ENCODE peak calls at places on chromosomes 2 and 18, in seven cellular contexts. R is SJCRH30; C is CD8-positive, alpha-beta memory T cell; T is heart left ventricle; Z is right atrium auricular region; A is esophagus squamous epithelium; S is pancreas. G is an unnamed sample. For H3K4me1, the result is how much of the 10 kb centered on the place peaks cover.

GRCh38 chr2:198214108-198214736 is 409.8 kb downstream of the PLCL1 start:
- DNase-seq in C (no peak), A (no peak), T (no peak), S (no peak), Z (no peak), R (no peak), G (no peak)

GRCh38 chr2:99600929-99601680 is 111.3 kb upstream of the REV1 start:
- DNase-seq in C (no peak), Z (no peak), A (no peak), T (no peak), S (no peak), R (no peak), G (no peak)

GRCh38 chr2:100246163-100247145 is 75.8 kb downstream of the LONRF2 start:
- DNase-seq in C (no peak), Z (no peak), S (no peak), T (no peak), A (no peak), R (peak), G (no peak)

GRCh38 chr2:47072728-47073191 is 82.3 kb downstream of the STPG4 start:
- DNase-seq in T (peak), A (no peak), R (no peak), C (no peak), Z (no peak), S (peak), G (no peak)

GRCh38 chr18:53909668-53910067 is 314.8 kb downstream of the MBD2 start:
- DNase-seq in S (no peak), A (no peak), T (no peak), C (no peak), Z (no peak), R (peak), G (no peak)

GRCh38 chr18:1104265-1104792 is 199.7 kb downstream of the ADCYAP1 start:
- DNase-seq in R (peak), A (no peak), S (no peak), Z (no peak), C (no peak), T (no peak), G (no peak)

GRCh38 chr2:197515277-197515797 is 529 bp upstream of the MOB4 start:
- DNase-seq in C (no peak), R (no peak), Z (no peak), A (no peak), T (no peak), S (no peak), G (peak)

GRCh38 chr2:38474058-38474457 is 97.0 kb upstream of the ATL2 start:
- DNase-seq in A (no peak), Z (no peak), S (no peak), T (no peak), C (no peak), R (no peak), G (no peak)

DNA sequence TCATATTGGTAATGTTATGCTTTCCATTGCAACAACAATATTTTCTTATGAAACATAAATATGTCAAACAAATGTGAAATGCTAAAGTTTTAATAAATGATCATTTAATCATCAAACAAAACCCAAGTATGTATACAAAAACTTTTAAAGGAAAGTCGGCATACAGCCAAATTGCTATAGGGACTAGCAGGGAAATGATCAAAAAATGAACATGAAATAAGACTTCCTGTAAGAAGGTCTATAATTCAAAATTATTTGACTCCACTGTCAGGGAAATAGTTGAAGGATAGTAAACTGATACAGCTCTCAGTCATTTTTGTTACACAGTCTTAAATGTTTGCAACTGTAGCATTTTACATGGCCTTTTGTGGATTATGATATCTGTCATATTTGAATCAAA is 13.7 kb downstream of the MEIS1 start:
- DNase-seq in S (no peak), R (no peak), A (no peak), Z (no peak), C (no peak), T (no peak), G (no peak)
- H3K4me1 ChIP-seq in S (under half), R (under half), A (half or more), Z (under half), C (under half), T (under half), G (under half)

GRCh38 chr2:112783187-112783721 is 1.0 kb downstream of the IL1A start:
- DNase-seq in Z (no peak), A (no peak), S (no peak), T (no peak), C (no peak), R (no peak), G (no peak)

GRCh38 chr2:112787729-112788401 is 3.6 kb upstream of the IL1A start:
- DNase-seq in C (no peak), Z (no peak), S (no peak), T (no peak), R (no peak), A (no peak), G (no peak)

GRCh38 chr2:112782234-112782799 is 2.0 kb downstream of the IL1A start:
- DNase-seq in A (no peak), Z (no peak), S (no peak), C (no peak), R (no peak), T (no peak), G (no peak)

GRCh38 chr2:112787294-112787693 is 3.0 kb upstream of the IL1A start:
- DNase-seq in R (no peak), C (no peak), T (no peak), S (no peak), A (no peak), Z (no peak), G (no peak)

DNA sequence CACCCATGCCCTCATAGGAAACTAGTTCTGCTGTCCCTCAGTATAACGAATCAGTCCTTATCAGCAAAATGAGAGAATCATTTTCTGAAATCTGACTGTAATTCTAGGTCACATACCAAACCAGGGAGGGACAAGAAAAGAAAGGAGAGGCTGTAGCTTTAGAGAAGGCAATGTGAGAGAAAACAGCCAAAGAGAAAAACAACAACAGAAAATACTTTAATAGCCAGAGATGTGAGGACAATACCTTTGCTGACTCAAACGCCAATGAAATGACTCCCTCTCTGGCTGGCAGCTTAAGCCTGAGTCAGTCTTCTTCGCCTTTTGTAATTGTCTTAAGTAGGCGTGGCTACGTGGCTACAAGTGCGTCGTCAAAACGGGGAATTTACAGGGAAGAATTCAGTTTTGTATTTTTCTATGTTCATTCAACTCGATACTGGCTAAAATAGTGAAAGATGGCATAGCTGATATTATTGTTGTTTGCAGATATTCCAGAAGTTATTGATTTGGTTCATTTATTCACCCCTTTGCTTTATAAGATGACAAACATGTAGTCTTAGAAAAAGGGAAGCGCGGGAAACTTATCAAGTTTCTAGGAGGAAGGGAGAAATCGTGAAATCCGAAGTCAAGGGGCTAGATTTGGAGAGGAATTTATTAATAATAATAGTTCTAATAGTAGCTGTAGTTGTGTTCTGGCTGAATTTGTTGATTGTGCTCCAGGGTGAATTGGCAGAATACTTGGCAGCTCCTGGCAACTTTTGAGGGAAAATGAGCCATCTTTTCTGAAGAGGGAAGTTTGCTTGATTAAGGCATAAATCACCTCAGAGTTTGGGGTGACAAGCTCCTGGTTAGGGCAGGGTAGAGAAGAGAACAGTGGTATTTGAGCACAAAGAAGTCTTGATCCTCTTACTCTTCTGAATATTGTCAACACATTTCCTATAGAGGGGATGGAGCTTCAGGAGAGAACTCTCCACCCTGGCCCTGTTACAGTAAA is at the start of gene IL1A:
- DNase-seq in R (no peak), Z (no peak), S (no peak), A (no peak), C (no peak), T (no peak), G (no peak)
- H3K4me3 ChIP-seq in R (no peak), Z (no peak), S (no peak), A (peak), C (no peak), T (no peak), G (no peak)

GRCh38 chr2:143125647-143126046 is 3.6 kb upstream of the ARHGAP15 start:
- DNase-seq in T (no peak), S (no peak), C (no peak), A (no peak), Z (no peak), R (peak), G (no peak)
- H3K4me1 ChIP-seq in T (under half), S (under half), C (half or more), A (under half), Z (under half), R (under half), G (under half)

DNA sequence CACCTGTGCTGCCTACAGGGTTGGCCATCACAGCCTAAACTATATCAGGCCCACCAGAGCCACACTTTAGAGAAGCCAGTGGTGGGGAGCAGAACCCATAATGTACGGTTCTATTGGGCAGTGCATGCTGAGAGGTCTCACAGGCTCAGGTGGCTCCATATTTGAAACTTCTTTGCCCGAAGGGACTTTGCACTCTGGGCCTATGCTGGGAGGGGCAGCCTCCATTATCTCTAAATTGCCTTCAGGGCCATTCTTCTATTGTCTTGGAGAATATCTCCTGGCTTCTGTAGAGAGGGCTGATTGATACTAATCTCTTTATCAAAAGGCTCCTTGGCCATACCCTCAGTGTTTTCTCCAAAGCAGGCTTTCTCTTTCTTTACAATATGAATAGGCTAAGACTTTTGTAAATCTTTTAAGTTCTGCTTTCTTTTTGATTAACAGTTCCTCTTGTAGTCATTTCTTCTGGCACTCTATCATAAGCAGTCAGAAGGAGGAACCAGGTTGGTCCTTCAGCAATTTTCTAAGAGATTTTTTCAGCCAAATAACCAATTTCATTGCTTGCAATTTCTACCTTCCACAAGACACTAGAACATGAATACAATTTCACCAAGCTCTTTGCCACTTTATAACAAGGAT is 44.5 kb downstream of the RPE start:
- DNase-seq in C (no peak), A (no peak), T (no peak), Z (no peak), S (no peak), R (no peak), G (no peak)
- H3K4me3 ChIP-seq in C (no peak), A (no peak), T (no peak), Z (no peak), S (no peak), R (no peak), G (no peak)

DNA sequence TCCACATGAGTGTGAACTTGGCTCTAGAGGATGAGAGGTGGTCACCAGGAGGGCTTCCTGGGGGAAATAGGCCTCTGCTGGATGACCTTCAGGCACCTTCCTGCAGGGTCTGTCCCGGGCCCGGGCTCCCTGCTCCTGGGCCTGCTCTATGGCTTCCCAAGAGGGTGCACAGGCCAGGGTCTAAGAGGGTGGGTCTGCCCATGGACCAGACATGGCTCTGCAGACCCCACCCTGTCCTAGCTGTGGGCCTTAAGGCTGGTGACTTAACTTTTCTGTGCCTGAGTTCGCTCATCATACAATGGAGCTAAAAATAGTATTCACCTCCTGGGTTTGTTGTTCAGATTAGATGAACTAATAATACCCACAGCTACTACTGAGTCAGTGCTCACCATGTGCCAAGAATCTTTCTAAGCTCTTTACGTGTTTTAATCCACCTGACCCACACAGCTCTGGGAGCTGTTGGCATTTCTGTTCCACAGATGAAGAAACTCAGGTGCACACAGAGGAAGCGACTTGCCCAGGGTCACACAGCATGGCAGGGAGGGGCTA is 14.4 kb downstream of the INHBB start:
- DNase-seq in Z (no peak), C (no peak), R (no peak), A (no peak), T (no peak), S (peak), G (no peak)
- H3K4me1 ChIP-seq in Z (under half), C (under half), R (under half), A (under half), T (under half), S (under half), G (under half)

GRCh38 chr2:96156926-96157648 is 11.8 kb upstream of the DUSP2 start:
- DNase-seq in C (no peak), A (no peak), Z (no peak), R (no peak), S (no peak), T (no peak), G (no peak)
- H3K4me3 ChIP-seq in C (peak), A (no peak), Z (no peak), R (no peak), S (no peak), T (no peak), G (peak)

GRCh38 chr2:96205238-96205637 is 3.4 kb downstream of the STARD7 start:
- DNase-seq in S (no peak), A (no peak), T (no peak), R (no peak), Z (no peak), C (no peak), G (no peak)

GRCh38 chr2:96201338-96201737 is 7.3 kb downstream of the STARD7 start:
- DNase-seq in T (no peak), R (no peak), C (no peak), A (no peak), Z (no peak), S (no peak), G (no peak)

GRCh38 chr2:96203130-96204028 is 5.2 kb downstream of the STARD7 start:
- DNase-seq in A (no peak), C (no peak), R (no peak), S (no peak), Z (no peak), T (no peak), G (no peak)

GRCh38 chr2:96204836-96205235 is 3.8 kb downstream of the STARD7 start:
- DNase-seq in R (no peak), A (no peak), T (no peak), S (no peak), Z (no peak), C (no peak), G (no peak)

GRCh38 chr2:96202152-96202856 is 6.3 kb downstream of the STARD7 start:
- DNase-seq in A (no peak), S (no peak), R (peak), Z (no peak), T (no peak), C (no peak), G (no peak)
- H3K4me1 ChIP-seq in A (half or more), S (half or more), R (under half), Z (under half), T (half or more), C (half or more), G (under half)

DNA sequence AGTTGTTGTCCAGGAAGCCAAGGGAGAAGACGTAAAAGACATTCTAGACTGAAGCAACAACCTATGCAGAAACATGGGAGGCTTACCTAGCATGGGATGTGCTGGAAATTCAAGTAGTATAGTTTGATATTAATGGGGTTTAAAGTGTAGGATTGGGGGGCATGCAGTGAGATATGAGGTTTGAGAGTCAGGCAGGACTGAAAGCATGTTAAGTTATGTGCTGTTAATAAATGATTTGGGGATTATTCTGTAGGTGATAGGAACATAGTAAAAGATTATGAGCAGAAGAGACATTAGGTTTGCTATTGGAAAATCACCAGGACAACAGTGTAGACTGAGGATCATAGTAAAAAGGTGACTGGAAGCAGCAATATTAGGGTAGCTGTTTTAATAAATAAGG is 3.2 kb downstream of the EHBP1 start:
- DNase-seq in A (no peak), Z (no peak), R (no peak), C (no peak), T (no peak), S (no peak), G (no peak)
- H3K4me3 ChIP-seq in A (peak), Z (no peak), R (no peak), C (no peak), T (peak), S (no peak), G (no peak)

GRCh38 chr2:45839388-45840251 is 188.1 kb downstream of the PRKCE start:
- DNase-seq in A (no peak), T (peak), C (no peak), R (no peak), S (no peak), Z (no peak), G (no peak)
- H3K4me1 ChIP-seq in A (under half), T (under half), C (under half), R (under half), S (under half), Z (under half), G (under half)

DNA sequence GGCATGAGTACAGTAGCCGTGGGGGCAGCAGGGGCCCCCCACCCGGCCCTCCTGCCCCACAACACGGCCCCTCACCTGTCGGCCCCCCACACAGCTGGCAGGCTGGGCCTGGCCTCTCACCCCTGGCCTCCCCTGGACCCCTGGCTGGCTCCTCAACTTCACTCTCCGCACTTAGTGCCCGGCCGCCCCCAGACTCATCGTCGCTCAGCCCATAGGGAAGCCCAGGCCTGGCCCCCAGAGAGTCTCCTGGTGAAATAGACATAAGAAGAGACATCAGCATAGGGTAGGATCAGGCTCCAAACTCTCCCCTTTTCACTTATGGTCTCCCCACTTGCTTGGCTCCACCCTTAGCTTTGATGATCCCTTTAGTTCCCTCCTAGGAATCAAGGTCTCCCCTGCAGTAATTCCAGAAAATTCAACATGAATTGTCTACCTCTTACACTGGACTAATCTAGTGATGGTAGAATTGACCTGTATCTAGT is 1.7 kb downstream of the ZNF513 start:
- DNase-seq in Z (no peak), T (no peak), S (no peak), C (no peak), R (no peak), A (no peak), G (no peak)
- H3K4me3 ChIP-seq in Z (no peak), T (no peak), S (no peak), C (no peak), R (no peak), A (no peak), G (no peak)

G was measured in effector memory CD4-positive, alpha-beta T cell.